ENCODE peak calls at places on chromosomes 6 and 20, in six cellular contexts. One of them, this sample, is unnamed.

GRCh38 chr6:6960571-6961251 is 147.1 kb upstream of the RREB1 start:
- DNase-seq in A549: no peak
- DNase-seq in IMR-90: no peak
- DNase-seq in SK-N-SH: no peak
- DNase-seq in K562: no peak
- DNase-seq in HepG2: no peak
- DNase-seq in this sample: no peak

GRCh38 chr6:34836451-34836850 is 44.6 kb downstream of the BLTP3A start:
- DNase-seq in A549: no peak
- DNase-seq in IMR-90: no peak
- DNase-seq in SK-N-SH: no peak
- DNase-seq in K562: no peak
- DNase-seq in HepG2: no peak
- DNase-seq in this sample: no peak

GRCh38 chr6:14091329-14091978 is 26.1 kb upstream of the CD83 start:
- DNase-seq in A549: no peak
- DNase-seq in IMR-90: no peak
- DNase-seq in SK-N-SH: no peak
- DNase-seq in K562: no peak
- DNase-seq in HepG2: no peak
- DNase-seq in this sample: no peak

GRCh38 chr6:160124007-160124406 is 2.4 kb downstream of the SLC22A1 start:
- DNase-seq in A549: no peak
- DNase-seq in IMR-90: no peak
- DNase-seq in SK-N-SH: no peak
- DNase-seq in K562: no peak
- DNase-seq in HepG2: no peak
- DNase-seq in this sample: no peak

GRCh38 chr6:24824142-24824755 is 25.5 kb upstream of the ARMH2 start:
- DNase-seq in A549: no peak
- DNase-seq in IMR-90: no peak
- DNase-seq in SK-N-SH: no peak
- DNase-seq in K562: no peak
- DNase-seq in HepG2: peak
- DNase-seq in this sample: no peak

GRCh38 chr6:40588480-40588879 is 1.3 kb upstream of the LRFN2 start:
- DNase-seq in A549: no peak
- DNase-seq in IMR-90: no peak
- DNase-seq in SK-N-SH: no peak
- DNase-seq in K562: no peak
- DNase-seq in HepG2: no peak
- DNase-seq in this sample: no peak

GRCh38 chr6:75486850-75487568 is 6.6 kb downstream of the FILIP1 start:
- DNase-seq in A549: no peak
- DNase-seq in IMR-90: no peak
- DNase-seq in SK-N-SH: no peak
- DNase-seq in K562: no peak
- DNase-seq in HepG2: no peak
- DNase-seq in this sample: no peak

GRCh38 chr6:64486952-64487351 is 851.4 kb downstream of the PHF3 start:
- DNase-seq in A549: no peak
- DNase-seq in IMR-90: no peak
- DNase-seq in SK-N-SH: no peak
- DNase-seq in K562: no peak
- DNase-seq in HepG2: no peak
- DNase-seq in this sample: no peak

GRCh38 chr6:137112067-137112355 is 61.4 kb downstream of the IL22RA2 start:
- DNase-seq in A549: no peak
- DNase-seq in IMR-90: peak
- DNase-seq in SK-N-SH: no peak
- DNase-seq in K562: no peak
- DNase-seq in HepG2: no peak
- DNase-seq in this sample: no peak

GRCh38 chr6:79385893-79386292 is 151.3 kb downstream of the LCA5 start:
- DNase-seq in A549: no peak
- DNase-seq in IMR-90: no peak
- DNase-seq in SK-N-SH: no peak
- DNase-seq in K562: no peak
- DNase-seq in HepG2: no peak
- DNase-seq in this sample: no peak

GRCh38 chr6:79384845-79385244 is 150.4 kb upstream of the HMGN3 start:
- DNase-seq in A549: no peak
- DNase-seq in IMR-90: no peak
- DNase-seq in SK-N-SH: no peak
- DNase-seq in K562: no peak
- DNase-seq in HepG2: no peak
- DNase-seq in this sample: no peak

DNA sequence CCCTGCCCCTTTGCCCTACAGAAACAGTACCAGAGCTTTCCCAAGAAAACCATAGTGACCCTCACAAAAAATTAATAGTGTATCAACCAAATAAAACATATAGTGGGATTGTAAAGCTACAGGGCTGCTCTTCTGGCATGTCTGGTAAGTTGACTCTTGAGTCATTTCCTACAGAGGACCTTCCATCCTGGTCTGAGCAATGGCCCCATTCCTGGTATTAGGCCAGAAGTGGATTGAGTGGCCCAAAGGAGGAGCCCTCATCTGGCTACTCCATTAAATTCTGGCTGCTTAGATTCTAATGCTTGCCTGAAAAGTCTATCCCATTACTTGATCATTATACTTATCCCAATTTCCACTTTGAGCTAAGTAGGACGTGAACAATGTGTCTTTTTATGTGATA is 150.9 kb upstream of the HMGN3 start:
- DNase-seq in A549: no peak
- DNase-seq in IMR-90: no peak
- DNase-seq in SK-N-SH: no peak
- DNase-seq in K562: no peak
- DNase-seq in HepG2: no peak
- DNase-seq in this sample: no peak
- TF ChIP-seq SMC3 in A549: no peak
- TF ChIP-seq SMC3 in IMR-90: no peak
- TF ChIP-seq SMC3 in SK-N-SH: no peak
- TF ChIP-seq SMC3 in K562: no peak
- TF ChIP-seq SMC3 in HepG2: no peak
- TF ChIP-seq SMC3 in this sample: no peak

DNA sequence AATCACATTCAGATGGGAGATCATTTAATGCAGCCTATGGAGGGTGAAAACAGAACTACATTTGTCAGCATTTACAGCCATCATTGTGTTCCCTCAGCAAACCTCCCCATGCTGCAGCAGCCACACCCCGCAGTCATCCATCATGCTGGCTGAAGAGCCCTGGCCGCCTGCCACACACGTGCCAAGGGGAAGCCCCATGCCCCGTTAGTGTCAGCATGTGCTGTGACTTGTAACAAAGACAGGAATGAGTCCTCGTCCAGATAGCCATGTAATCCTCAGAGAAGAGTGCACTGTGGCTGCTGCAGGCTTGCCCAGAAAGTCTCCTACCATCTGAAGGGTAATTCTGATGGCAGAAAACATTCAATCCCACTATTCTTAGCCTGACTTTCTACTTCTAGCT is 1097.8 kb downstream of the KIF16B start:
- DNase-seq in A549: no peak
- DNase-seq in IMR-90: no peak
- DNase-seq in SK-N-SH: peak
- DNase-seq in K562: no peak
- DNase-seq in HepG2: no peak
- DNase-seq in this sample: peak
- TF ChIP-seq SMC3 in A549: no peak
- TF ChIP-seq SMC3 in IMR-90: no peak
- TF ChIP-seq SMC3 in SK-N-SH: no peak
- TF ChIP-seq SMC3 in K562: no peak
- TF ChIP-seq SMC3 in HepG2: no peak
- TF ChIP-seq SMC3 in this sample: no peak

GRCh38 chr6:38158762-38159350 is 339.3 kb downstream of the ZFAND3 start:
- DNase-seq in A549: no peak
- DNase-seq in IMR-90: no peak
- DNase-seq in SK-N-SH: no peak
- DNase-seq in K562: no peak
- DNase-seq in HepG2: no peak
- DNase-seq in this sample: no peak
- TF ChIP-seq SMC3 in A549: no peak
- TF ChIP-seq SMC3 in IMR-90: no peak
- TF ChIP-seq SMC3 in SK-N-SH: no peak
- TF ChIP-seq SMC3 in K562: no peak
- TF ChIP-seq SMC3 in HepG2: no peak
- TF ChIP-seq SMC3 in this sample: no peak

GRCh38 chr20:47165376-47165865 is 191.1 kb downstream of the ZMYND8 start:
- DNase-seq in A549: no peak
- DNase-seq in IMR-90: no peak
- DNase-seq in SK-N-SH: no peak
- DNase-seq in K562: no peak
- DNase-seq in HepG2: peak
- DNase-seq in this sample: no peak
- TF ChIP-seq SMC3 in A549: no peak
- TF ChIP-seq SMC3 in IMR-90: no peak
- TF ChIP-seq SMC3 in SK-N-SH: no peak
- TF ChIP-seq SMC3 in K562: no peak
- TF ChIP-seq SMC3 in HepG2: no peak
- TF ChIP-seq SMC3 in this sample: no peak

DNA sequence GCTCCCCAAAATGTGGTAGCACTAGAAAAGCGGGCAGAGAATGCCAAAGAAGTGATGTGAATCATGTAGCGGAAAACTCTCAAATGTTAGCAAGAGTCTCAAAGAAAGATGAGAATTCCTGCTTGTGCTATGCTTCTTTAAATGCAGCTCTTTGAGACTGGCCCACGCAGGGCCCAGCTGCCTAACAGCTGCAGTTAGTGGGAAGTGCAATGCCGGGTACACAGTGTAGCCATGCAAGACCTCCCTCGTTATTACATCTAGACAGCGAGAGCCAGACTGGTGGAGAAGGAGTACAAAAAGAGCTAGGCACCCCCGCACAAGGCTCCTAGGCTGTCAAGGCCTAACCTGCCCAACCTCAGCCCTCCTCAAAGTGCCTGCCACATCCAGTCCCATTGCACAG is 201.7 kb upstream of the PRDM1 start:
- DNase-seq in A549: no peak
- DNase-seq in IMR-90: no peak
- DNase-seq in SK-N-SH: no peak
- DNase-seq in K562: no peak
- DNase-seq in HepG2: no peak
- DNase-seq in this sample: no peak
- TF ChIP-seq SMC3 in A549: no peak
- TF ChIP-seq SMC3 in IMR-90: no peak
- TF ChIP-seq SMC3 in SK-N-SH: no peak
- TF ChIP-seq SMC3 in K562: no peak
- TF ChIP-seq SMC3 in HepG2: no peak
- TF ChIP-seq SMC3 in this sample: no peak

GRCh38 chr6:141048451-141048850 is 1084.3 kb upstream of the GJE1 start:
- DNase-seq in A549: no peak
- DNase-seq in IMR-90: no peak
- DNase-seq in SK-N-SH: no peak
- DNase-seq in K562: no peak
- DNase-seq in HepG2: no peak
- DNase-seq in this sample: no peak
- TF ChIP-seq SMC3 in A549: no peak
- TF ChIP-seq SMC3 in IMR-90: no peak
- TF ChIP-seq SMC3 in SK-N-SH: no peak
- TF ChIP-seq SMC3 in K562: no peak
- TF ChIP-seq SMC3 in HepG2: no peak
- TF ChIP-seq SMC3 in this sample: no peak

GRCh38 chr20:53797085-53797484 is 203.4 kb upstream of the ZNF217 start:
- DNase-seq in A549: no peak
- DNase-seq in IMR-90: no peak
- DNase-seq in SK-N-SH: no peak
- DNase-seq in K562: no peak
- DNase-seq in HepG2: no peak
- DNase-seq in this sample: no peak
- TF ChIP-seq SMC3 in A549: no peak
- TF ChIP-seq SMC3 in IMR-90: no peak
- TF ChIP-seq SMC3 in SK-N-SH: no peak
- TF ChIP-seq SMC3 in K562: no peak
- TF ChIP-seq SMC3 in HepG2: no peak
- TF ChIP-seq SMC3 in this sample: no peak

DNA sequence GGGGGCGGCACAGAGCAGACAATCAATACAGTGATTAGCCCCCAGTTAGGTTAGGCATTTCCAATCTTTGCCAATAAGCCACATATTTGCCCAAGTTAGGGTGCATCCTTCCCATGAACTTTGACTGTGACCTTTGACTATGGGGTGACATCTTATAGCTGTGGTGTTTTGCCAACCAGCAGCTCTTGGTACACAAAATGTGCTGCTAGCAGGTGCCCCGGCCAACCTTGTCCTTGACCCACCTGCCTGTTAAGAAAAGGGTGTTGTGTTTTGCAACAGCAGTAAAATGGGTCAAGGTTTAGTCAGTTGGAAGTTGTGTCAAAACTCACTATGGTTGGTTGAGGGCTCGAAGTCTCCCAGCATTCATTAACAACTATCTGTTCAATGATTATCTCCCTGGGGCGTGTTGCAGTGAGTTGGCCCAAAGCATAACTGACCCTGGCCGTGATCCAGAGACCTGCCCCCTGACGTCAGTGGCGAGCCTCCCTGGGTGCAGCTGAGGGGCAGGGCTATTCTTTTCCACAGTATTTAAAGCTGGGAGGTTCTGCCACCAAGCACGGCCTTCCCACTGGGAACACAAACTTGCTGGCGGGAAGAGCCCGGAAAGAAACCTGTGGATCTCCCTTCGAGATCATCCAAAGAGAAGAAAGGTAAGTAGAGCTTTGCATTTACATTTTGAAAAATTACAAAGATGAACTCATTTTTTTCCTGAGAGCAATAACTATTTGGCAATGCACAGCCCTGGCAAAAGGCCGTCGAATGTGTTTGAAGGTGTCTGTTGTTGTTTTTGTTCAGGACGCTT is at the start of gene PCK1:
- DNase-seq in A549: peak
- DNase-seq in IMR-90: peak
- DNase-seq in SK-N-SH: no peak
- DNase-seq in K562: peak
- DNase-seq in HepG2: peak
- DNase-seq in this sample: no peak
- TF ChIP-seq SMC3 in A549: no peak
- TF ChIP-seq SMC3 in IMR-90: no peak
- TF ChIP-seq SMC3 in SK-N-SH: no peak
- TF ChIP-seq SMC3 in K562: no peak
- TF ChIP-seq SMC3 in HepG2: peak
- TF ChIP-seq SMC3 in this sample: no peak

This sample was measured in GM12878.